ENCODE peak calls at places on chromosomes 4 and X, in five cellular contexts. X is Peyer's patch, E is esophagus squamous epithelium, P is K562, A is suprapubic skin. V is an unnamed sample.

GRCh38 chr4:185128272-185129119 is 14.6 kb upstream of the SLC25A4 start:
- DNase-seq in P (no peak), X (no peak), E (no peak), A (no peak), V (no peak)

GRCh38 chr4:119300072-119300387 is 21.9 kb downstream of the FABP2 start:
- DNase-seq in X (peak; percentile 70), A (peak; percentile 71), P (peak; percentile 31), E (no peak), V (peak; percentile 61)

GRCh38 chr4:84258905-84259830 is 239.9 kb downstream of the NKX6-1 start:
- DNase-seq in A (no peak), X (no peak), E (no peak), P (peak; percentile 10), V (no peak)

GRCh38 chrX:134000260-134001245 is 15.2 kb upstream of the GPC3 start:
- DNase-seq in X (no peak), E (no peak), P (no peak), A (no peak), V (no peak)

GRCh38 chr4:6038711-6039110 is 20.5 kb upstream of the C4orf50 start:
- DNase-seq in X (no peak), P (no peak), A (no peak), E (no peak), V (no peak)

GRCh38 chrX:138756234-138756633 is 44.7 kb upstream of the FGF13 start:
- DNase-seq in X (no peak), A (no peak), E (no peak), P (no peak), V (peak; percentile 15)

GRCh38 chrX:39874202-39874816 is 223.4 kb downstream of the BCOR start:
- DNase-seq in P (no peak), A (no peak), X (no peak), E (no peak), V (no peak)

GRCh38 chr4:22842360-22842759 is 149.6 kb downstream of the GBA3 start:
- DNase-seq in A (no peak), X (no peak), E (no peak), P (no peak), V (no peak)

GRCh38 chr4:104591505-104591904 is 96.8 kb upstream of the CXXC4 start:
- DNase-seq in X (peak; percentile 57), P (no peak), A (no peak), E (no peak), V (no peak)

GRCh38 chrX:8191022-8191421 is 20.0 kb upstream of the VCX2 start:
- DNase-seq in A (no peak), P (no peak), X (no peak), E (no peak), V (no peak)

GRCh38 chrX:14080031-14080430 is 50.3 kb upstream of the GEMIN8 start:
- DNase-seq in A (no peak), X (no peak), P (no peak), E (no peak), V (no peak)

GRCh38 chr4:62512271-62512670 is 1312.1 kb downstream of the ADGRL3 start:
- DNase-seq in P (no peak), A (no peak), E (no peak), X (no peak), V (no peak)

GRCh38 chr4:138090145-138090917 is 151.8 kb downstream of the SLC7A11 start:
- DNase-seq in X (peak; percentile 62), P (peak; percentile 60), E (no peak), A (no peak), V (no peak)

GRCh38 chr4:57442834-57443291 is 332.7 kb upstream of the IGFBP7 start:
- DNase-seq in A (no peak), P (peak; percentile 20), E (no peak), X (no peak), V (no peak)

GRCh38 chr4:139330283-139330682 is 28.0 kb upstream of the NDUFC1 start:
- DNase-seq in A (no peak), E (no peak), X (no peak), P (no peak), V (no peak)

GRCh38 chr4:90857081-90857820 is 730.1 kb downstream of the CCSER1 start:
- DNase-seq in A (no peak), X (no peak), P (no peak), E (no peak), V (no peak)

GRCh38 chr4:118968813-118969212 is 80.2 kb downstream of the SYNPO2 start:
- DNase-seq in E (no peak), P (no peak), A (no peak), X (no peak), V (no peak)

GRCh38 chr4:30757357-30757756 is 37.2 kb downstream of the PCDH7 start:
- DNase-seq in P (no peak), A (no peak), E (no peak), X (no peak), V (no peak)

GRCh38 chrX:152575331-152575730 is 62.4 kb upstream of the GABRQ start:
- DNase-seq in A (no peak), E (no peak), P (no peak), X (no peak), V (no peak)

GRCh38 chr4:16120720-16121119 is 36.9 kb upstream of the PROM1 start:
- DNase-seq in E (no peak), A (no peak), P (no peak), X (no peak), V (no peak)

GRCh38 chrX:50747471-50747900 is 66.5 kb downstream of the SHROOM4 start:
- DNase-seq in A (no peak), X (no peak), P (peak; percentile 30), E (no peak), V (no peak)

GRCh38 chr4:40581254-40582140 is 48.2 kb downstream of the RBM47 start:
- DNase-seq in P (no peak), X (no peak), A (no peak), E (no peak), V (no peak)

GRCh38 chrX:10534611-10535010 is 85.8 kb downstream of the MID1 start:
- DNase-seq in P (no peak), E (no peak), X (no peak), A (no peak), V (no peak)

GRCh38 chr4:184237612-184238011 is 19.9 kb upstream of the ENPP6 start:
- DNase-seq in P (no peak), X (no peak), E (no peak), A (no peak), V (no peak)

GRCh38 chrX:102746134-102746584 is 25.6 kb downstream of the GPRASP3 start:
- DNase-seq in E (no peak), A (peak; percentile 65), P (no peak), X (peak; percentile 54), V (peak; percentile 57)

GRCh38 chr4:143085224-143085623 is 99.5 kb upstream of the USP38 start:
- DNase-seq in X (no peak), P (no peak), E (no peak), A (no peak), V (no peak)

GRCh38 chr4:89509708-89510269 is 202.2 kb upstream of the GPRIN3 start:
- DNase-seq in X (no peak), P (no peak), A (no peak), E (no peak), V (no peak)

GRCh38 chr4:74675673-74676279 is 118.5 kb downstream of the BTC start:
- DNase-seq in A (no peak), E (no peak), P (peak; percentile 39), X (no peak), V (no peak)

GRCh38 chr4:186617921-186618320 is 62.6 kb upstream of the MTNR1A start:
- DNase-seq in A (no peak), X (no peak), P (no peak), E (no peak), V (no peak)

GRCh38 chr4:41179086-41179374 is 35.3 kb downstream of the APBB2 start:
- DNase-seq in A (no peak), P (no peak), X (no peak), E (no peak), V (no peak)

GRCh38 chrX:149541521-149542047 is 772 bp downstream of the EOLA1 start:
- DNase-seq in X (no peak), E (no peak), P (peak; percentile 17), A (no peak), V (no peak)
- TF ChIP-seq POLR2A in X (no peak), E (no peak), P (no peak), A (no peak), V (no peak)

GRCh38 chrX:154333837-154334271 is 38.3 kb downstream of the TKTL1 start:
- DNase-seq in E (no peak), A (no peak), X (no peak), P (no peak), V (no peak)
- H3K4me3 ChIP-seq in E (no peak overlapping the region), A (no peak overlapping the region), X (no peak overlapping the region), P (no peak overlapping the region), V (no peak overlapping the region)

DNA sequence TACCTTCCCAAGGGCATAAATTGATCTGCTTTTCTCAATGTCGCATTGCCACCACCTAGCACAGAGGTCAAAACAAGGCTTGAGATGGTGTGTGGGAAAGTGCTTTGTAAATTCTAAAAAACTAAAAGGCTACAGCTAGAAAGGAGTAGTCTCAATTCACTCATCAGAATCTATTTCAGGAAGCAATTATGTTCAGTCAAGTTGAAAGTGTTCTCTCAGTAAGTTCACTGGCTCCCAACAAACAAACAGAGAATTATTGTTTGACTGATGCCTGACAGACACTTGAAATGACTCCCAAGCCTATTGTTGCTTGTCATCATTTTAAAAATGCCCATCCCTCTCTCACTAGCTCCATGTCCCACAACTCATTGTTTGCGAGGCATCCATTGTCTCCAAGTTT is 419.6 kb upstream of the CPEB2 start:
- DNase-seq in E (no peak), X (no peak), P (no peak), A (no peak), V (no peak)
- TF ChIP-seq POLR2A in E (no peak), X (no peak), P (no peak), A (no peak), V (no peak)

GRCh38 chr4:153115322-153116100 is 88.7 kb upstream of the TRIM2 start:
- DNase-seq in A (no peak), P (no peak), X (peak; percentile 75), E (no peak), V (no peak)
- H3K4me3 ChIP-seq in A (peak overlapping the region; percentile 40), P (no peak overlapping the region), X (no peak overlapping the region), E (no peak overlapping the region), V (no peak overlapping the region)

GRCh38 chr4:123398151-123398802 is 1.7 kb downstream of the SPRY1 start:
- DNase-seq in A (peak; percentile 80), E (no peak), P (peak; percentile 47), X (peak; percentile 87), V (peak; percentile 82)
- TF ChIP-seq POLR2A in A (no peak), E (no peak), P (no peak), X (peak; percentile 34), V (peak; percentile 31)

GRCh38 chrX:108439961-108440696 is 491 bp downstream of the COL4A5 start:
- DNase-seq in X (no peak), E (no peak), P (peak; percentile 10), A (no peak), V (no peak)
- H3K4me3 ChIP-seq in X (no peak overlapping the region), E (peak overlapping the region; percentile 41), P (peak overlapping the region; percentile 52), A (peak overlapping the region; percentile 51), V (peak overlapping the region; percentile 20)